ENCODE peak calls at places on chromosome 9, in nine cellular contexts. F is MM.1S; V is Calu3; T is stimulated activated CD4-positive, alpha-beta T cell treated with anti-CD3 and anti-CD28 coated beads, Interleukin-2, amount 100 ng/mL, for 48 hours; N is effector memory CD4-positive, alpha-beta T cell; E is CD4-positive, CD25-positive, alpha-beta regulatory T cell; I is OCI-M1; C is H7; G is astrocyte. L is an unnamed sample.

GRCh38 chr9:33082538-33083326 is 6.3 kb upstream of the SMU1 start:
- DNase-seq in C (no peak), V (no peak), E (no peak), I (no peak), G (no peak), T (no peak), N (no peak), F (no peak), L (no peak)

GRCh38 chr9:93258419-93258817 is 74.5 kb downstream of the WNK2 start:
- DNase-seq in E (no peak), F (no peak), C (no peak), N (no peak), T (no peak), V (no peak), I (no peak), G (no peak), L (no peak)

GRCh38 chr9:87382902-87383301 is 114.8 kb upstream of the DAPK1 start:
- DNase-seq in E (no peak), I (no peak), G (peak; percentile 91), N (no peak), F (no peak), C (no peak), T (no peak), V (no peak), L (no peak)

GRCh38 chr9:94860678-94861588 is 134.4 kb downstream of the AOPEP start:
- DNase-seq in T (peak; percentile 42), I (peak; percentile 49), C (no peak), F (peak; percentile 98), E (peak; percentile 60), V (no peak), N (peak; percentile 42), G (peak; percentile 100), L (peak; percentile 5)

GRCh38 chr9:129383005-129383414 is 204.9 kb upstream of the IER5L start:
- DNase-seq in V (peak; percentile 68), C (peak; percentile 86), F (no peak), I (no peak), T (no peak), G (no peak), E (no peak), N (no peak), L (no peak)

GRCh38 chr9:125632321-125633115 is 74.5 kb downstream of the MAPKAP1 start:
- DNase-seq in E (no peak), T (peak; percentile 25), N (no peak), I (peak; percentile 85), F (peak; percentile 85), C (no peak), G (peak; percentile 72), V (peak; percentile 7), L (no peak)

GRCh38 chr9:121663591-121663990 is 12.2 kb downstream of the DAB2IP start:
- DNase-seq in N (no peak), F (no peak), C (no peak), I (no peak), T (no peak), G (no peak), V (no peak), E (no peak), L (no peak)

GRCh38 chr9:113817171-113817570 is 58.9 kb upstream of the ZNF618 start:
- DNase-seq in T (no peak), I (no peak), N (no peak), F (no peak), G (no peak), V (no peak), E (no peak), C (no peak), L (no peak)

GRCh38 chr9:87569008-87569908 is 71.6 kb downstream of the DAPK1 start:
- DNase-seq in F (no peak), G (peak; percentile 66), E (no peak), C (no peak), N (no peak), T (no peak), V (no peak), I (no peak), L (no peak)

GRCh38 chr9:110153431-110153830 is 54.5 kb downstream of the C9orf152 start:
- DNase-seq in I (no peak), F (no peak), E (no peak), G (no peak), T (no peak), C (no peak), V (no peak), N (no peak), L (no peak)

GRCh38 chr9:89877051-89878002 is 272.5 kb downstream of the GADD45G start:
- DNase-seq in F (no peak), E (no peak), N (no peak), C (no peak), T (no peak), I (no peak), V (no peak), G (no peak), L (no peak)

GRCh38 chr9:113381909-113382411 is 5.2 kb upstream of the HDHD3 start:
- DNase-seq in T (no peak), G (no peak), V (peak; percentile 72), N (no peak), E (no peak), I (no peak), F (no peak), C (no peak), L (no peak)

GRCh38 chr9:131875828-131876485 is 136.1 kb upstream of the RAPGEF1 start:
- DNase-seq in N (no peak), V (no peak), F (no peak), I (no peak), E (no peak), C (peak; percentile 16), T (no peak), G (peak; percentile 29), L (no peak)

GRCh38 chr9:135287627-135288026 is 192.0 kb upstream of the PPP1R26 start:
- DNase-seq in I (no peak), E (no peak), F (no peak), V (no peak), N (no peak), G (no peak), T (no peak), C (no peak), L (no peak)

GRCh38 chr9:107707915-107708441 is 218.4 kb upstream of the KLF4 start:
- DNase-seq in E (no peak), T (no peak), G (peak; percentile 55), V (no peak), N (no peak), F (no peak), I (peak; percentile 80), C (no peak), L (no peak)

GRCh38 chr9:120877276-120878034 is 467 bp upstream of the PHF19 start:
- DNase-seq in E (peak; percentile 63), T (peak; percentile 77), G (peak; percentile 33), V (peak; percentile 68), N (peak; percentile 47), C (peak; percentile 90), F (peak; percentile 83), I (peak; percentile 77), L (peak; percentile 33)